ENCODE peak calls at places on chromosomes 13 and 19, in five cellular contexts. E is H1, M is esophagus squamous epithelium, G is heart left ventricle, I is IMR-90. X is an unnamed sample.

GRCh38 chr19:295687-296370 is 4.6 kb upstream of the PLPP2 start:
- DNase-seq in E (no peak), M (no peak), G (peak), I (no peak), X (peak)

GRCh38 chr13:96991072-96991471 is 3.2 kb downstream of the OXGR1 start:
- DNase-seq in E (no peak), M (no peak), G (no peak), I (no peak), X (no peak)

GRCh38 chr13:50222569-50223332 is 207.5 kb downstream of the KCNRG start:
- DNase-seq in E (no peak), M (no peak), G (peak), I (peak), X (no peak)

GRCh38 chr19:49651029-49651825 is 9.2 kb downstream of the SCAF1 start:
- DNase-seq in E (no peak), M (no peak), G (no peak), I (no peak), X (no peak)

GRCh38 chr13:84126671-84127171 is 244.4 kb upstream of the SLITRK1 start:
- DNase-seq in E (no peak), M (no peak), G (no peak), I (no peak), X (no peak)

GRCh38 chr19:44367024-44367423 is 10.5 kb upstream of the ZNF112 start:
- DNase-seq in E (no peak), M (no peak), G (no peak), I (no peak), X (no peak)

GRCh38 chr13:25819856-25820530 is 231.8 kb downstream of the SHISA2 start:
- DNase-seq in E (no peak), M (no peak), G (no peak), I (no peak), X (no peak)

GRCh38 chr13:112069727-112070300 is 2.9 kb downstream of the SOX1 start:
- DNase-seq in E (no peak), M (no peak), G (no peak), I (no peak), X (no peak)

GRCh38 chr19:38252935-38253691 is 3.1 kb downstream of the PPP1R14A start:
- DNase-seq in E (no peak), M (no peak), G (peak), I (no peak), X (no peak)

GRCh38 chr13:33351324-33351723 is 65.8 kb upstream of the STARD13 start:
- DNase-seq in E (no peak), M (no peak), G (no peak), I (peak), X (no peak)

GRCh38 chr13:30615851-30616311 is 1.8 kb upstream of the USPL1 start:
- DNase-seq in E (no peak), M (no peak), G (no peak), I (peak), X (no peak)

GRCh38 chr13:30618938-30619289 is 1.2 kb downstream of the USPL1 start:
- DNase-seq in E (no peak), M (no peak), G (no peak), I (no peak), X (no peak)

GRCh38 chr13:30618186-30618937 is 642 bp downstream of the USPL1 start:
- DNase-seq in E (no peak), M (no peak), G (no peak), I (no peak), X (no peak)

GRCh38 chr13:30616927-30617314 is 799 bp upstream of the USPL1 start:
- DNase-seq in E (peak), M (no peak), G (peak), I (peak), X (peak)

GRCh38 chr13:30617315-30618185 is at the start of gene USPL1:
- DNase-seq in E (peak), M (peak), G (peak), I (peak), X (peak)
- TF ChIP-seq CTCF in E (peak), M (peak), G (peak), I (peak), X (no peak)

GRCh38 chr19:40719414-40719894 is 2.5 kb downstream of the ITPKC start:
- DNase-seq in E (no peak), M (no peak), G (no peak), I (no peak), X (no peak)

GRCh38 chr19:40718774-40719391 is 2.0 kb downstream of the ITPKC start:
- DNase-seq in E (no peak), M (no peak), G (peak), I (peak), X (peak)

GRCh38 chr19:40723661-40724254 is 6.8 kb downstream of the ITPKC start:
- DNase-seq in E (no peak), M (no peak), G (no peak), I (no peak), X (no peak)

GRCh38 chr19:40721936-40722661 is 5.2 kb downstream of the ITPKC start:
- DNase-seq in E (no peak), M (no peak), G (peak), I (peak), X (no peak)

DNA sequence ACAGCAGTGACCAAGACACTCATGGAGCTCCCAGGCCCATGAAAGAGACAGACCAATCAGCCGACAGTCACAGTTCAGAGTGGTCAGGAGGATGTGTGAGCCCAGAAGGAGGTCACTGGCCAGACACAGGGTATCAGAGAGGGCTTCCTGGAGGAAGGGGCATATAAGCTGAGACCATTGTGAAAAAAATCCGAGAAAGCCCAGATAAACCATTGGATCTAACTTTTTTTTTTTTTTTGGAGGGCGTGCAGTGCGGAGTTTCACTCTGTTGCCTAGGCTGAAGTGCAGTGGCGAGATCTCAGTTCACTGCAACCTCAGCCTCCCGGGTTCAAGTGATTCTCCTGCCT is 4.2 kb downstream of the ITPKC start:
- DNase-seq in E (no peak), M (no peak), G (peak), I (no peak), X (no peak)
- H3K4me3 ChIP-seq in E (no peak), M (peak), G (peak), I (no peak), X (no peak)

GRCh38 chr19:48400018-48400742 is 6.7 kb downstream of the GRIN2D start:
- DNase-seq in E (peak), M (no peak), G (peak), I (peak), X (no peak)
- TF ChIP-seq POLR2A in E (peak), M (no peak), G (no peak), I (no peak), X (no peak)

GRCh38 chr13:67742478-67742877 is 512.3 kb upstream of the PCDH9 start:
- DNase-seq in E (no peak), M (no peak), G (no peak), I (no peak), X (no peak)

GRCh38 chr13:67735651-67736050 is 505.5 kb upstream of the PCDH9 start:
- DNase-seq in E (no peak), M (no peak), G (no peak), I (no peak), X (no peak)

GRCh38 chr13:67740871-67741475 is 510.8 kb upstream of the PCDH9 start:
- DNase-seq in E (no peak), M (no peak), G (no peak), I (no peak), X (no peak)

GRCh38 chr13:67736646-67737420 is 506.7 kb upstream of the PCDH9 start:
- DNase-seq in E (peak), M (no peak), G (no peak), I (peak), X (no peak)
- TF ChIP-seq CTCF in E (peak), M (no peak), G (no peak), I (peak), X (no peak)

GRCh38 chr19:13963603-13964105 is 11.3 kb downstream of the DCAF15 start:
- DNase-seq in E (no peak), M (no peak), G (no peak), I (no peak), X (no peak)

GRCh38 chr19:13959962-13960862 is 7.9 kb downstream of the DCAF15 start:
- DNase-seq in E (no peak), M (no peak), G (no peak), I (no peak), X (no peak)

GRCh38 chr19:13962738-13963602 is 10.7 kb downstream of the DCAF15 start:
- DNase-seq in E (no peak), M (no peak), G (no peak), I (peak), X (no peak)

GRCh38 chr19:13960863-13961784 is 8.8 kb downstream of the DCAF15 start:
- DNase-seq in E (no peak), M (no peak), G (no peak), I (no peak), X (no peak)

DNA sequence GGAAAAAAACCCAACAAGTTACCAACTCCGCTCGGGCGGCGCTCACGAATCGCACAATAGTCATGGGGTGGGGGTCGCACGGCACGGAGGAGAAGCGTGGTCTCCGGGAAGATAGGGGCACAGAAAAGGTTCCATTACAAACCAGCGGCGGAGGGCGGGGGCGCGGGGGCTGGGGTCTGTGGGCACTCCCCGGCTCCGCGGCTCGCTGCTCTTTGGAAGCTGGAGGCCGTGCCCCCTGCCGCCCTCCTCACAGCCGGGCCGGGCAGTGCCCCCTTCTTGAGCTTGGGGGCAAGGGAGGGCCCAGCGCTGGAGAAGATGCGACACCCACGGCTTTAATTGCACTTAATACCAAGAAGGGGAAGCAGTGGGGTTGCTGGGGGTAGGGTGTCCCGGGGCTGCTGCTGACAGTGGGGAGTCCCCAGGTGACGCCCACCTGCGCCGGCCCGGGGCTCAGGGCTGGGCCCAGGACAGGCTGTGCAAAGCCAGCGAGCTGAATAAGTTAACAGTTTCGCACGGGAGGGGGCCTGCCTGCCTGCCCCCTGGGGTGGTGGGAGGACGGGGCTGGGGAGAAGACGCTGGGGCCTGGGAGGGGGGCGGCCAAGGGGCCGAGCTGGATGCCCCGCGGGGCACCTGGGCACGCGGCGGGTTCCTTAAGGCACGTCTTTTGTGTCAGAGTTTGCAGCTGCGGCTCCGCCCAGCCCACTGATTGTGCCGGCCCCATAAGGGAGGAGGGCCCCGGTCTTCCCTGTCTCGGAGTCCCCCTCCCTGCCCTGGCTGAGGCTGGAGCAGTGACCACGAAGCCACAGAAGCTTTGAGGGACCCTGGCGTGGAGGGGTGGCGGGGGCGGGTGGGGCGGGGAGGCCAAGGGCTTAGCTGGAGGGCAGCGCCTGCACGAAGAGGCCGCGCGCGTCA is 9.8 kb downstream of the DCAF15 start:
- DNase-seq in E (no peak), M (no peak), G (no peak), I (peak), X (no peak)
- H3K4me3 ChIP-seq in E (peak), M (peak), G (no peak), I (no peak), X (no peak)